ENCODE peak calls at places on chromosome 18, in five cellular contexts. A is IMR-90, S is H1, G is neuronal stem cell, K is mesenchymal stem cell. T is an unnamed sample.

GRCh38 chr18:79926306-79926705 is 25.1 kb downstream of the SLC66A2 start:
- DNase-seq in S (no peak), G (no peak), A (no peak), K (no peak), T (no peak)

GRCh38 chr18:41206341-41206740 is 748.7 kb upstream of the PIK3C3 start:
- DNase-seq in A (no peak), S (no peak), G (no peak), K (no peak), T (no peak)

GRCh38 chr18:78685250-78685979 is 294.2 kb upstream of the SALL3 start:
- DNase-seq in S (no peak), K (no peak), A (no peak), G (no peak), T (no peak)

GRCh38 chr18:37392648-37393047 is 172.9 kb downstream of the CELF4 start:
- DNase-seq in G (no peak), S (no peak), K (no peak), A (no peak), T (no peak)

GRCh38 chr18:53946561-53946960 is 277.9 kb downstream of the MBD2 start:
- DNase-seq in K (no peak), G (no peak), A (no peak), S (no peak), T (no peak)

GRCh38 chr18:22427797-22428549 is 10.3 kb upstream of the CTAGE1 start:
- DNase-seq in S (no peak), G (no peak), A (no peak), K (no peak), T (no peak)

GRCh38 chr18:23824235-23824634 is 135.0 kb downstream of the LAMA3 start:
- DNase-seq in S (no peak), G (no peak), K (no peak), A (peak; percentile 16), T (no peak)

GRCh38 chr18:23424616-23425015 is 28.5 kb upstream of the RIOK3 start:
- DNase-seq in K (no peak), S (no peak), G (no peak), A (no peak), T (no peak)

GRCh38 chr18:5527603-5528002 is 16.2 kb downstream of the EPB41L3 start:
- DNase-seq in G (no peak), S (no peak), K (no peak), A (peak; percentile 86), T (no peak)

GRCh38 chr18:45748531-45748930 is 24.6 kb downstream of the SLC14A1 start:
- DNase-seq in K (no peak), A (peak; percentile 22), S (no peak), G (no peak), T (no peak)

GRCh38 chr18:11676386-11676785 is 12.7 kb upstream of the GNAL start:
- DNase-seq in A (no peak), K (no peak), G (no peak), S (no peak), T (no peak)

GRCh38 chr18:39976771-39977170 is 1978.3 kb upstream of the PIK3C3 start:
- DNase-seq in A (no peak), G (no peak), S (no peak), K (no peak), T (no peak)

GRCh38 chr18:47260924-47261701 is 9.7 kb upstream of the SKOR2 start:
- DNase-seq in G (no peak), A (no peak), K (no peak), S (no peak), T (peak; percentile 65)

GRCh38 chr18:59810183-59810582 is 89.6 kb upstream of the PMAIP1 start:
- DNase-seq in G (no peak), S (no peak), K (no peak), A (peak; percentile 15), T (no peak)

GRCh38 chr18:25724121-25724520 is 366.3 kb downstream of the SS18 start:
- DNase-seq in S (no peak), G (no peak), K (no peak), A (no peak), T (no peak)

GRCh38 chr18:53489266-53489665 is 735.2 kb downstream of the MBD2 start:
- DNase-seq in K (no peak), S (no peak), G (no peak), A (no peak), T (no peak)

DNA sequence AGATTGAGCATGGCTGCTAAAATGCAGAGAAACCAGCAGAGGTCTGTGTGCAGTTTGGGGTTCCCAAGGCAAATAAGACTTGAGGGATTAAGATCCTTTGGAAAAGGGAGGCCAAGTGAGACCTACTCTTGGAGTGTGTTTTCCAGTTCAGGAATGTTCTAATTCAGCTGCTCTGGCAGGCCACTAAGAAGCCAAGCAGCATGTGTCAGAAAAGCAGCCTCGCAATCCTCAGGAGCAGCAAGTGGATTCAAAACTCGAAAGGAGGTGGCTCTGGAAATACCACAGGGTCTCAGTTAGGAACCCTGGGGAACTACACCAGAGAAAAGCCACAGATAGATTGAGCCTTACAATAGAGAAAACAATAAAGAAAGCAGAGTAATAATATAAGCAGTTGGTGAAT is 569.1 kb downstream of the METTL4 start:
- DNase-seq in K (no peak), A (no peak), S (no peak), G (peak; percentile 5), T (peak; percentile 28)
- H2BK15ac ChIP-seq in K (no peak overlapping the region), A (no peak overlapping the region), S (peak overlapping the region; percentile 8), G (no peak overlapping the region), T (no peak overlapping the region)

GRCh38 chr18:48872234-48873145 is 78.3 kb downstream of the SMAD7 start:
- DNase-seq in G (no peak), K (no peak), S (no peak), A (peak; percentile 45), T (no peak)
- H4K91ac ChIP-seq in G (no peak overlapping the region), K (peak overlapping the region; percentile 44), S (no peak overlapping the region), A (peak overlapping the region; percentile 83), T (no peak overlapping the region)

GRCh38 chr18:3620146-3621119 is 170.5 kb downstream of the TGIF1 start:
- DNase-seq in A (no peak), K (no peak), G (no peak), S (no peak), T (peak; percentile 18)

GRCh38 chr18:3619746-3620145 is 169.8 kb downstream of the TGIF1 start:
- DNase-seq in S (no peak), A (no peak), K (no peak), G (no peak), T (peak; percentile 3)

GRCh38 chr18:3616744-3617143 is 166.8 kb downstream of the TGIF1 start:
- DNase-seq in A (no peak), S (no peak), G (no peak), K (no peak), T (no peak)

GRCh38 chr18:3616142-3616541 is 166.2 kb downstream of the TGIF1 start:
- DNase-seq in A (no peak), S (no peak), K (no peak), G (no peak), T (no peak)

DNA sequence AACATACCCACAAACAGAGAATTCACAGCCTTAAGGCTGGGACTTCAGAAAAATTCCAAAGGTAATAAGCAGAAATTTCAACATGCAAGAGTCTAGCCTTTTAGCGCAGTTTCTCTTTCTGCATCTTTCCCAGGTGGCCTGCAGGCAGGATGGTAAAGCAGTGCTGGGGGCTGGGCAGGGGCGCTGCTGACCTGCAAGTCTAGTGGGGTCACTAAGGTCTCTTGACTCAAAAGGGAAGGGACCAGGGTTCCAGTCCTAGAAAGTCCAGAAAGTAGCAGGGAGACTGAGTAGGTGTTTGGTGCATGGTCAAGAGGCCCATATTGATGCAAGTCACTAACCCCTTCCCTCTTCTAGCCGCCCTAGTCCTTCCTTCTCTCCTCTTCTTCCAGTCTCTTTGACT is 169.2 kb downstream of the TGIF1 start:
- DNase-seq in A (no peak), S (no peak), G (no peak), K (no peak), T (peak; percentile 14)
- H2BK15ac ChIP-seq in A (no peak overlapping the region), S (no peak overlapping the region), G (peak overlapping the region; percentile 45), K (no peak overlapping the region), T (no peak overlapping the region)

GRCh38 chr18:7537145-7537544 is 30.0 kb upstream of the PTPRM start:
- DNase-seq in G (no peak), S (no peak), A (no peak), K (no peak), T (no peak)

GRCh38 chr18:7532942-7533341 is 34.2 kb upstream of the PTPRM start:
- DNase-seq in S (no peak), A (no peak), K (no peak), G (no peak), T (no peak)

DNA sequence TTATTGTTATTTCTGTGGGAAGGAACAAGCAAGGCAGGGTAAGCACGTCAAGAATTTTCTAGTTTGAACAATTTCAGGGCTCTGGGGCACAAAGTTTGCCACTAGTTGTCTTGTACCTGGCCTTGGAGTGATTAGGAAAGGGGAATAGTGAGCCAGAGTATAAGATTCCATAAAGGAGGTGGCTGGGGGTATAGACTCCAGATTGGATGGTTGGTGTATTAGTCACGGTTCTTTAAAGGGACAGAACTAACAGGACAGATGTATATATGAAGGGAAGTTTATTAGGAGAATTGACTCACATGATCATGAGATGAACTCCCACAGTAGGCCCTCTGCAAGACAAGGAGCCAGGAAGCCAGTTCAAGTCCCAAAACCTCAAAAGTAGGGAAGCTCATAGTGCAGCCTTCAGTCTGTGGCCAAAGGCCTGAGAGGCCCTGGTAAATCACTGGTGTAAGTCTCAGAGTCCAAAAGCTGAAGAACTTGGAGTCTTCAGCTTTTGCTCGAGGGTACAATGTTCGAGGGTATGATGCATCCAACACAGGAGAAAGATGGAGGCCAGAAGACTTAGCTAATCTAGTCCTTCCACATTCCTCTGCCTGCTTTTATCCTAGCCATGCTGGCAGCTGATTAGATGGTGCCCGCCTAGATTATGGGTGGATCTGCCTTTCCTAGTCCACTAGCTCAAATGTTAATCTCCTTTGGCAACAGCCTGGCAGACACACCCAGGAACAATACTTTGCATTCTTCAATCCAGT is 31.5 kb upstream of the PTPRM start:
- DNase-seq in K (peak; percentile 6), A (peak; percentile 1), G (no peak), S (no peak), T (no peak)
- H4K91ac ChIP-seq in K (peak overlapping the region; percentile 27), A (no peak overlapping the region), G (no peak overlapping the region), S (no peak overlapping the region), T (no peak overlapping the region)